ENCODE peak calls at places on chromosomes 11 and 22, in ten cellular contexts. J, C, M, S, G, D, R, H, Z and U are unnamed samples.

GRCh38 chr11:48005133-48005532 is 24.8 kb downstream of the PTPRJ start:
- DNase-seq in H (peak), C (no peak), S (peak), D (no peak), J (no peak), R (no peak), Z (no peak), M (no peak), G (no peak), U (no peak)

GRCh38 chr11:9714540-9714939 is 50.7 kb downstream of the SWAP70 start:
- DNase-seq in Z (no peak), G (no peak), J (no peak), C (no peak), R (no peak), D (no peak), S (no peak), H (no peak), M (no peak), U (no peak)

GRCh38 chr11:46377831-46378230 is 3.6 kb upstream of the MDK start:
- DNase-seq in H (no peak), M (no peak), D (no peak), J (no peak), Z (no peak), S (no peak), R (no peak), G (no peak), C (no peak), U (no peak)

GRCh38 chr11:1283906-1284305 is 25.5 kb downstream of the TOLLIP start:
- DNase-seq in H (no peak), M (no peak), R (no peak), G (no peak), C (no peak), S (no peak), J (no peak), D (no peak), Z (no peak), U (no peak)

GRCh38 chr11:279040-279965 is 1.1 kb downstream of the NLRP6 start:
- DNase-seq in S (no peak), J (no peak), D (no peak), Z (peak), R (no peak), M (no peak), H (no peak), G (no peak), C (no peak), U (no peak)

GRCh38 chr22:29426476-29426875 is 11.9 kb upstream of the RFPL1 start:
- DNase-seq in M (no peak), H (no peak), R (no peak), Z (no peak), D (no peak), G (no peak), S (no peak), C (no peak), J (no peak), U (no peak)

GRCh38 chr22:42939941-42940653 is 74.9 kb downstream of the PACSIN2 start:
- DNase-seq in M (peak), S (peak), Z (no peak), R (peak), H (no peak), G (peak), D (peak), J (no peak), C (peak), U (no peak)

GRCh38 chr22:32237905-32238304 is 17.2 kb downstream of the SLC5A4 start:
- DNase-seq in J (no peak), G (peak), S (no peak), H (no peak), R (no peak), C (no peak), Z (no peak), M (no peak), D (no peak), U (no peak)

GRCh38 chr22:23709107-23709506 is 18.3 kb downstream of the RGL4 start:
- DNase-seq in S (peak), R (peak), Z (no peak), G (no peak), C (no peak), D (no peak), M (no peak), J (no peak), H (no peak), U (peak)

GRCh38 chr22:28417426-28417825 is 262.2 kb downstream of the TTC28 start:
- DNase-seq in Z (no peak), C (no peak), G (no peak), R (no peak), J (no peak), H (no peak), D (no peak), M (no peak), S (no peak), U (no peak)

GRCh38 chr11:95145430-95146063 is 55.9 kb downstream of the ENDOD1 start:
- DNase-seq in S (no peak), J (no peak), G (no peak), R (no peak), H (no peak), Z (no peak), D (no peak), C (no peak), M (no peak), U (no peak)

GRCh38 chr11:131710511-131710910 is 340.1 kb downstream of the NTM start:
- DNase-seq in Z (no peak), J (no peak), H (no peak), C (no peak), D (no peak), S (peak), G (no peak), R (no peak), M (no peak), U (peak)

GRCh38 chr11:81080476-81080875 is 1639.6 kb upstream of the TENM4 start:
- DNase-seq in G (no peak), H (no peak), J (no peak), R (no peak), D (no peak), S (no peak), M (no peak), Z (no peak), C (no peak), U (no peak)

GRCh38 chr11:96294289-96294688 is 48.7 kb downstream of the MAML2 start:
- DNase-seq in D (no peak), H (no peak), C (no peak), M (no peak), R (no peak), S (no peak), Z (no peak), G (no peak), J (no peak), U (no peak)